ENCODE peak calls at places on chromosomes 5 and 9, in eight cellular contexts. One of them, this sample, is unnamed.

GRCh38 chr9:73176450-73176875 is 24.8 kb downstream of the ANXA1 start:
- DNase-seq in ovary: no peak
- DNase-seq in upper lobe of right lung: no peak
- DNase-seq in PC-3: peak; percentile 91
- DNase-seq in naive thymus-derived CD4-positive, alpha-beta T cell: no peak
- DNase-seq in tibial nerve: no peak
- DNase-seq in tibial artery: no peak
- DNase-seq in ascending aorta: no peak
- DNase-seq in this sample: no peak

GRCh38 chr9:4666042-4666699 is at the start of gene SPATA6L:
- DNase-seq in ovary: peak; percentile 81
- DNase-seq in upper lobe of right lung: peak; percentile 92
- DNase-seq in PC-3: peak; percentile 44
- DNase-seq in naive thymus-derived CD4-positive, alpha-beta T cell: peak; percentile 44
- DNase-seq in tibial nerve: peak; percentile 34
- DNase-seq in tibial artery: peak; percentile 65
- DNase-seq in ascending aorta: peak; percentile 83
- DNase-seq in this sample: peak; percentile 80

GRCh38 chr9:69919461-69920061 is 98.9 kb downstream of the CFAP95 start:
- DNase-seq in ovary: no peak
- DNase-seq in upper lobe of right lung: no peak
- DNase-seq in PC-3: peak; percentile 63
- DNase-seq in naive thymus-derived CD4-positive, alpha-beta T cell: no peak
- DNase-seq in tibial nerve: no peak
- DNase-seq in tibial artery: no peak
- DNase-seq in ascending aorta: no peak
- DNase-seq in this sample: no peak

GRCh38 chr5:108615216-108615615 is 132.5 kb upstream of the FER start:
- DNase-seq in ovary: no peak
- DNase-seq in upper lobe of right lung: no peak
- DNase-seq in PC-3: peak; percentile 56
- DNase-seq in naive thymus-derived CD4-positive, alpha-beta T cell: no peak
- DNase-seq in tibial nerve: no peak
- DNase-seq in tibial artery: no peak
- DNase-seq in ascending aorta: no peak
- DNase-seq in this sample: no peak

GRCh38 chr5:138654281-138654867 is 79.2 kb upstream of the HSPA9 start:
- DNase-seq in ovary: no peak
- DNase-seq in upper lobe of right lung: no peak
- DNase-seq in PC-3: peak; percentile 48
- DNase-seq in naive thymus-derived CD4-positive, alpha-beta T cell: peak; percentile 80
- DNase-seq in tibial nerve: no peak
- DNase-seq in tibial artery: no peak
- DNase-seq in ascending aorta: no peak
- DNase-seq in this sample: no peak

GRCh38 chr9:113011911-113012381 is at the start of gene ZNF883:
- DNase-seq in ovary: peak; percentile 59
- DNase-seq in upper lobe of right lung: peak; percentile 74
- DNase-seq in PC-3: no peak
- DNase-seq in naive thymus-derived CD4-positive, alpha-beta T cell: peak; percentile 10
- DNase-seq in tibial nerve: no peak
- DNase-seq in tibial artery: no peak
- DNase-seq in ascending aorta: no peak
- DNase-seq in this sample: peak; percentile 35

GRCh38 chr9:131334568-131335105 is 45.1 kb downstream of the PLPP7 start:
- DNase-seq in ovary: peak; percentile 56
- DNase-seq in upper lobe of right lung: peak; percentile 60
- DNase-seq in PC-3: no peak
- DNase-seq in naive thymus-derived CD4-positive, alpha-beta T cell: no peak
- DNase-seq in tibial nerve: no peak
- DNase-seq in tibial artery: peak; percentile 38
- DNase-seq in ascending aorta: peak; percentile 79
- DNase-seq in this sample: peak; percentile 94

GRCh38 chr5:161548472-161549094 is 2.1 kb upstream of the GABRB2 start:
- DNase-seq in ovary: no peak
- DNase-seq in upper lobe of right lung: no peak
- DNase-seq in PC-3: no peak
- DNase-seq in naive thymus-derived CD4-positive, alpha-beta T cell: no peak
- DNase-seq in tibial nerve: no peak
- DNase-seq in tibial artery: no peak
- DNase-seq in ascending aorta: no peak
- DNase-seq in this sample: no peak

GRCh38 chr9:90457386-90458080 is 185.1 kb downstream of the DIRAS2 start:
- DNase-seq in ovary: no peak
- DNase-seq in upper lobe of right lung: no peak
- DNase-seq in PC-3: no peak
- DNase-seq in naive thymus-derived CD4-positive, alpha-beta T cell: no peak
- DNase-seq in tibial nerve: no peak
- DNase-seq in tibial artery: no peak
- DNase-seq in ascending aorta: no peak
- DNase-seq in this sample: no peak

GRCh38 chr5:15510816-15511215 is 10.8 kb downstream of the FBXL7 start:
- DNase-seq in ovary: no peak
- DNase-seq in upper lobe of right lung: no peak
- DNase-seq in PC-3: peak; percentile 12
- DNase-seq in naive thymus-derived CD4-positive, alpha-beta T cell: no peak
- DNase-seq in tibial nerve: no peak
- DNase-seq in tibial artery: peak; percentile 29
- DNase-seq in ascending aorta: peak; percentile 72
- DNase-seq in this sample: no peak

GRCh38 chr9:133274236-133275104 is 531 bp downstream of the ABO start:
- DNase-seq in ovary: peak; percentile 59
- DNase-seq in upper lobe of right lung: no peak
- DNase-seq in PC-3: no peak
- DNase-seq in naive thymus-derived CD4-positive, alpha-beta T cell: no peak
- DNase-seq in tibial nerve: no peak
- DNase-seq in tibial artery: no peak
- DNase-seq in ascending aorta: no peak
- DNase-seq in this sample: no peak

GRCh38 chr5:74950836-74951515 is 84.8 kb upstream of the FAM169A start:
- DNase-seq in ovary: no peak
- DNase-seq in upper lobe of right lung: no peak
- DNase-seq in PC-3: no peak
- DNase-seq in naive thymus-derived CD4-positive, alpha-beta T cell: no peak
- DNase-seq in tibial nerve: no peak
- DNase-seq in tibial artery: no peak
- DNase-seq in ascending aorta: no peak
- DNase-seq in this sample: no peak

GRCh38 chr5:154209591-154210081 is 19.1 kb downstream of the GALNT10 start:
- DNase-seq in ovary: no peak
- DNase-seq in upper lobe of right lung: no peak
- DNase-seq in PC-3: no peak
- DNase-seq in naive thymus-derived CD4-positive, alpha-beta T cell: no peak
- DNase-seq in tibial nerve: no peak
- DNase-seq in tibial artery: no peak
- DNase-seq in ascending aorta: no peak
- DNase-seq in this sample: no peak

GRCh38 chr5:74286734-74287705 is 353.5 kb downstream of the ENC1 start:
- DNase-seq in ovary: no peak
- DNase-seq in upper lobe of right lung: no peak
- DNase-seq in PC-3: no peak
- DNase-seq in naive thymus-derived CD4-positive, alpha-beta T cell: no peak
- DNase-seq in tibial nerve: no peak
- DNase-seq in tibial artery: no peak
- DNase-seq in ascending aorta: no peak
- DNase-seq in this sample: no peak

GRCh38 chr5:77637170-77638074 is 1.1 kb downstream of the OTP start:
- DNase-seq in ovary: no peak
- DNase-seq in upper lobe of right lung: no peak
- DNase-seq in PC-3: no peak
- DNase-seq in naive thymus-derived CD4-positive, alpha-beta T cell: no peak
- DNase-seq in tibial nerve: no peak
- DNase-seq in tibial artery: no peak
- DNase-seq in ascending aorta: no peak
- DNase-seq in this sample: no peak

GRCh38 chr5:133034064-133034463 is 7.7 kb upstream of the ZCCHC10 start:
- DNase-seq in ovary: no peak
- DNase-seq in upper lobe of right lung: no peak
- DNase-seq in PC-3: no peak
- DNase-seq in naive thymus-derived CD4-positive, alpha-beta T cell: no peak
- DNase-seq in tibial nerve: no peak
- DNase-seq in tibial artery: no peak
- DNase-seq in ascending aorta: no peak
- DNase-seq in this sample: no peak

GRCh38 chr9:136846376-136847064 is 2.7 kb upstream of the PHPT1 start:
- DNase-seq in ovary: no peak
- DNase-seq in upper lobe of right lung: no peak
- DNase-seq in PC-3: no peak
- DNase-seq in naive thymus-derived CD4-positive, alpha-beta T cell: no peak
- DNase-seq in tibial nerve: no peak
- DNase-seq in tibial artery: no peak
- DNase-seq in ascending aorta: no peak
- DNase-seq in this sample: no peak
- H3K4me1 ChIP-seq in ovary: peaks cover 19% of the 10 kb centered on the region
- H3K4me1 ChIP-seq in upper lobe of right lung: peaks cover 43% of the 10 kb centered on the region
- H3K4me1 ChIP-seq in PC-3: peaks cover 12% of the 10 kb centered on the region
- H3K4me1 ChIP-seq in naive thymus-derived CD4-positive, alpha-beta T cell: peaks cover 21% of the 10 kb centered on the region
- H3K4me1 ChIP-seq in tibial nerve: peaks cover 36% of the 10 kb centered on the region
- H3K4me1 ChIP-seq in tibial artery: peaks cover 52% of the 10 kb centered on the region
- H3K4me1 ChIP-seq in ascending aorta: peaks cover 43% of the 10 kb centered on the region
- H3K4me1 ChIP-seq in this sample: peaks cover 23% of the 10 kb centered on the region

GRCh38 chr5:167819406-167819805 is 472.0 kb upstream of the WWC1 start:
- DNase-seq in ovary: no peak
- DNase-seq in upper lobe of right lung: no peak
- DNase-seq in PC-3: no peak
- DNase-seq in naive thymus-derived CD4-positive, alpha-beta T cell: no peak
- DNase-seq in tibial nerve: no peak
- DNase-seq in tibial artery: no peak
- DNase-seq in ascending aorta: no peak
- DNase-seq in this sample: no peak

GRCh38 chr5:167821669-167822068 is 469.8 kb upstream of the WWC1 start:
- DNase-seq in ovary: no peak
- DNase-seq in upper lobe of right lung: no peak
- DNase-seq in PC-3: no peak
- DNase-seq in naive thymus-derived CD4-positive, alpha-beta T cell: no peak
- DNase-seq in tibial nerve: no peak
- DNase-seq in tibial artery: no peak
- DNase-seq in ascending aorta: no peak
- DNase-seq in this sample: no peak

GRCh38 chr5:167820266-167820988 is 471.0 kb upstream of the WWC1 start:
- DNase-seq in ovary: no peak
- DNase-seq in upper lobe of right lung: no peak
- DNase-seq in PC-3: no peak
- DNase-seq in naive thymus-derived CD4-positive, alpha-beta T cell: no peak
- DNase-seq in tibial nerve: no peak
- DNase-seq in tibial artery: no peak
- DNase-seq in ascending aorta: no peak
- DNase-seq in this sample: no peak

GRCh38 chr5:167822241-167822640 is 469.2 kb upstream of the WWC1 start:
- DNase-seq in ovary: no peak
- DNase-seq in upper lobe of right lung: no peak
- DNase-seq in PC-3: no peak
- DNase-seq in naive thymus-derived CD4-positive, alpha-beta T cell: no peak
- DNase-seq in tibial nerve: no peak
- DNase-seq in tibial artery: no peak
- DNase-seq in ascending aorta: no peak
- DNase-seq in this sample: no peak

DNA sequence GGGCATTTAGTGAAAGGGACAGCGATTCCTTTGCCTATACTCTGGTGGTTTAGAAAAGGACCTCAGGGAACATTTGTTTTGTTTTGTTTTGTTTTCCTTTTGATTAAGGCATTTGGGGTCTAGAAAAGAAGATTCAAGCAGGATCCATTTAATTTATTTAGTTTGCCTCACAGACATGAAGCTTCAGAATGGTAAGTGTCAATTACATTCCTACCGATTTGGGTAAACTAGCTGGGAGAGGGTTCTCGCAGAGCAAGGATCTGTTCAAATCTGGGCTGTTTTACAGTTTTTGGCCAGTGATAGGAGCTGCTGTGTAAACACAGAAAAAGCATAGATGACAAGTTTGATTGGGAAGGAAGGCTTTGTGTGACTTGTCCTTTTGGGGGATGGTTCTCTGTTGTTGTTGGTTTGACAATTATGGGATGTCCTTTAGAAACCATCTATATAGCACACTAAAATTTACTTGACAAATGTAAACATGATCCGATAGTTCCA is 470.3 kb upstream of the WWC1 start:
- DNase-seq in ovary: no peak
- DNase-seq in upper lobe of right lung: no peak
- DNase-seq in PC-3: no peak
- DNase-seq in naive thymus-derived CD4-positive, alpha-beta T cell: no peak
- DNase-seq in tibial nerve: no peak
- DNase-seq in tibial artery: no peak
- DNase-seq in ascending aorta: no peak
- DNase-seq in this sample: no peak
- H3K4me3 ChIP-seq in ovary: no peak overlapping the region
- H3K4me3 ChIP-seq in upper lobe of right lung: no peak overlapping the region
- H3K4me3 ChIP-seq in PC-3: no peak overlapping the region
- H3K4me3 ChIP-seq in naive thymus-derived CD4-positive, alpha-beta T cell: no peak overlapping the region
- H3K4me3 ChIP-seq in tibial nerve: no peak overlapping the region
- H3K4me3 ChIP-seq in tibial artery: no peak overlapping the region
- H3K4me3 ChIP-seq in ascending aorta: no peak overlapping the region
- H3K4me3 ChIP-seq in this sample: no peak overlapping the region

GRCh38 chr5:149447373-149448367 is 68.6 kb upstream of the IL17B start:
- DNase-seq in ovary: no peak
- DNase-seq in upper lobe of right lung: no peak
- DNase-seq in PC-3: no peak
- DNase-seq in naive thymus-derived CD4-positive, alpha-beta T cell: no peak
- DNase-seq in tibial nerve: no peak
- DNase-seq in tibial artery: no peak
- DNase-seq in ascending aorta: no peak
- DNase-seq in this sample: no peak

GRCh38 chr5:149450199-149450598 is 71.1 kb upstream of the IL17B start:
- DNase-seq in ovary: peak; percentile 83
- DNase-seq in upper lobe of right lung: peak; percentile 69
- DNase-seq in PC-3: no peak
- DNase-seq in naive thymus-derived CD4-positive, alpha-beta T cell: no peak
- DNase-seq in tibial nerve: no peak
- DNase-seq in tibial artery: peak; percentile 73
- DNase-seq in ascending aorta: peak; percentile 82
- DNase-seq in this sample: peak; percentile 77

GRCh38 chr5:149445739-149446369 is 66.8 kb upstream of the IL17B start:
- DNase-seq in ovary: no peak
- DNase-seq in upper lobe of right lung: no peak
- DNase-seq in PC-3: peak; percentile 93
- DNase-seq in naive thymus-derived CD4-positive, alpha-beta T cell: no peak
- DNase-seq in tibial nerve: no peak
- DNase-seq in tibial artery: no peak
- DNase-seq in ascending aorta: no peak
- DNase-seq in this sample: no peak

GRCh38 chr5:149452007-149452664 is 73.0 kb upstream of the IL17B start:
- DNase-seq in ovary: peak; percentile 63
- DNase-seq in upper lobe of right lung: peak; percentile 76
- DNase-seq in PC-3: no peak
- DNase-seq in naive thymus-derived CD4-positive, alpha-beta T cell: no peak
- DNase-seq in tibial nerve: no peak
- DNase-seq in tibial artery: peak; percentile 61
- DNase-seq in ascending aorta: peak; percentile 86
- DNase-seq in this sample: no peak

GRCh38 chr5:149448831-149449714 is 70.0 kb upstream of the IL17B start:
- DNase-seq in ovary: no peak
- DNase-seq in upper lobe of right lung: no peak
- DNase-seq in PC-3: peak; percentile 61
- DNase-seq in naive thymus-derived CD4-positive, alpha-beta T cell: no peak
- DNase-seq in tibial nerve: no peak
- DNase-seq in tibial artery: no peak
- DNase-seq in ascending aorta: no peak
- DNase-seq in this sample: no peak
- H3K4me1 ChIP-seq in ovary: peaks cover 31% of the 10 kb centered on the region
- H3K4me1 ChIP-seq in upper lobe of right lung: peaks cover 53% of the 10 kb centered on the region
- H3K4me1 ChIP-seq in PC-3: peaks cover 21% of the 10 kb centered on the region
- H3K4me1 ChIP-seq in naive thymus-derived CD4-positive, alpha-beta T cell: no peaks in the 10 kb centered on the region
- H3K4me1 ChIP-seq in tibial nerve: peaks cover 17% of the 10 kb centered on the region
- H3K4me1 ChIP-seq in tibial artery: peaks cover 62% of the 10 kb centered on the region
- H3K4me1 ChIP-seq in ascending aorta: peaks cover 55% of the 10 kb centered on the region
- H3K4me1 ChIP-seq in this sample: peaks cover 67% of the 10 kb centered on the region

GRCh38 chr5:118295045-118295444 is 693.3 kb downstream of the DTWD2 start:
- DNase-seq in ovary: no peak
- DNase-seq in upper lobe of right lung: no peak
- DNase-seq in PC-3: no peak
- DNase-seq in naive thymus-derived CD4-positive, alpha-beta T cell: no peak
- DNase-seq in tibial nerve: no peak
- DNase-seq in tibial artery: no peak
- DNase-seq in ascending aorta: no peak
- DNase-seq in this sample: no peak
- H3K4me3 ChIP-seq in ovary: no peak overlapping the region
- H3K4me3 ChIP-seq in upper lobe of right lung: no peak overlapping the region
- H3K4me3 ChIP-seq in PC-3: no peak overlapping the region
- H3K4me3 ChIP-seq in naive thymus-derived CD4-positive, alpha-beta T cell: no peak overlapping the region
- H3K4me3 ChIP-seq in tibial nerve: no peak overlapping the region
- H3K4me3 ChIP-seq in tibial artery: no peak overlapping the region
- H3K4me3 ChIP-seq in ascending aorta: no peak overlapping the region
- H3K4me3 ChIP-seq in this sample: no peak overlapping the region

This sample was measured in psoas muscle.